ENCODE peak calls at places on chromosome 10, in eight cellular contexts. O is GM10248, I is choroid plexus epithelial cell, T is fibroblast of lung, F is cardiac fibroblast, C is HL-60, X is RWPE1, Y is upper lobe of left lung. A is an unnamed sample.

GRCh38 chr10:118596426-118597124 is 1.1 kb upstream of the PRLHR start:
- DNase-seq in O (no peak), I (no peak), T (no peak), F (no peak), C (no peak), X (no peak), Y (no peak), A (no peak)

GRCh38 chr10:3786295-3786981 is 1.4 kb upstream of the KLF6 start:
- DNase-seq in O (no peak), I (peak; percentile 76), T (peak; percentile 51), F (peak; percentile 58), C (no peak), X (no peak), Y (peak; percentile 72), A (no peak)

GRCh38 chr10:129718548-129719414 is 245.3 kb downstream of the EBF3 start:
- DNase-seq in O (no peak), I (no peak), T (no peak), F (no peak), C (no peak), X (no peak), Y (no peak), A (no peak)

GRCh38 chr10:14787938-14788337 is 13.2 kb upstream of the FAM107B start:
- DNase-seq in O (no peak), I (no peak), T (peak; percentile 3), F (no peak), C (no peak), X (no peak), Y (no peak), A (no peak)

GRCh38 chr10:117503170-117503885 is 39.2 kb upstream of the EMX2 start:
- DNase-seq in O (no peak), I (peak; percentile 12), T (no peak), F (peak; percentile 7), C (no peak), X (no peak), Y (no peak), A (no peak)

GRCh38 chr10:69446229-69446628 is 5.0 kb upstream of the TSPAN15 start:
- DNase-seq in O (no peak), I (peak; percentile 41), T (no peak), F (peak; percentile 59), C (no peak), X (no peak), Y (no peak), A (no peak)

GRCh38 chr10:118057351-118057750 is 10.6 kb upstream of the RAB11FIP2 start:
- DNase-seq in O (no peak), I (no peak), T (no peak), F (no peak), C (no peak), X (no peak), Y (no peak), A (no peak)

GRCh38 chr10:78853864-78854263 is 214.9 kb upstream of the ZMIZ1 start:
- DNase-seq in O (no peak), I (peak; percentile 28), T (no peak), F (no peak), C (peak; percentile 29), X (no peak), Y (no peak), A (no peak)

GRCh38 chr10:112852308-112852707 is 97.7 kb upstream of the TCF7L2 start:
- DNase-seq in O (no peak), I (no peak), T (no peak), F (no peak), C (peak; percentile 6), X (no peak), Y (no peak), A (no peak)

GRCh38 chr10:90560331-90560730 is 297.5 kb downstream of the HTR7 start:
- DNase-seq in O (no peak), I (peak; percentile 5), T (peak; percentile 25), F (no peak), C (no peak), X (no peak), Y (no peak), A (no peak)

GRCh38 chr10:125164421-125164820 is 4.1 kb upstream of the CTBP2 start:
- DNase-seq in O (no peak), I (no peak), T (no peak), F (no peak), C (no peak), X (no peak), Y (no peak), A (no peak)

GRCh38 chr10:61974611-61975010 is 73.1 kb downstream of the ARID5B start:
- DNase-seq in O (no peak), I (peak; percentile 74), T (peak; percentile 67), F (peak; percentile 74), C (no peak), X (peak; percentile 26), Y (no peak), A (no peak)

GRCh38 chr10:52442576-52442975 is 128.5 kb downstream of the DKK1 start:
- DNase-seq in O (no peak), I (peak; percentile 65), T (peak; percentile 68), F (peak; percentile 84), C (no peak), X (no peak), Y (no peak), A (no peak)

GRCh38 chr10:93198401-93199175 is 124.9 kb downstream of the CYP26A1 start:
- DNase-seq in O (no peak), I (peak; percentile 79), T (peak; percentile 68), F (peak; percentile 29), C (no peak), X (no peak), Y (no peak), A (no peak)

GRCh38 chr10:3455385-3456334 is 283.1 kb upstream of the PITRM1 start:
- DNase-seq in O (no peak), I (peak; percentile 72), T (peak; percentile 46), F (peak; percentile 33), C (no peak), X (no peak), Y (no peak), A (no peak)

GRCh38 chr10:72043016-72043834 is 45.1 kb downstream of the SPOCK2 start:
- DNase-seq in O (no peak), I (peak; percentile 62), T (no peak), F (no peak), C (no peak), X (no peak), Y (no peak), A (no peak)

GRCh38 chr10:22321831-22322662 is 1.1 kb downstream of the BMI1 start:
- DNase-seq in O (peak; percentile 32), I (peak; percentile 33), T (no peak), F (peak; percentile 30), C (no peak), X (no peak), Y (peak; percentile 91), A (peak; percentile 26)

GRCh38 chr10:55500931-55501559 is 700.0 kb upstream of the PCDH15 start:
- DNase-seq in O (peak; percentile 5), I (peak; percentile 18), T (peak; percentile 21), F (peak; percentile 12), C (no peak), X (peak; percentile 8), Y (no peak), A (no peak)

GRCh38 chr10:124943301-124944092 is 1.6 kb downstream of the ZRANB1 start:
- DNase-seq in O (no peak), I (peak; percentile 92), T (peak; percentile 80), F (peak; percentile 90), C (no peak), X (peak; percentile 26), Y (no peak), A (no peak)

GRCh38 chr10:36437367-36437766 is 688.0 kb upstream of the ANKRD30A start:
- DNase-seq in O (no peak), I (no peak), T (no peak), F (no peak), C (no peak), X (no peak), Y (no peak), A (no peak)

GRCh38 chr10:77605466-77605865 is 32.1 kb downstream of the KCNMA1 start:
- DNase-seq in O (no peak), I (peak; percentile 15), T (no peak), F (no peak), C (no peak), X (no peak), Y (no peak), A (no peak)
- TF ChIP-seq CTCF in O (no peak), I (no peak), T (peak; percentile 6), F (no peak), C (no peak), X (no peak), Y (no peak), A (no peak)

GRCh38 chr10:104029528-104029875 is 56.2 kb downstream of the COL17A1 start:
- DNase-seq in O (no peak), I (no peak), T (no peak), F (peak; percentile 83), C (no peak), X (no peak), Y (no peak), A (no peak)

GRCh38 chr10:104028823-104029527 is 56.7 kb downstream of the COL17A1 start:
- DNase-seq in O (no peak), I (no peak), T (no peak), F (no peak), C (no peak), X (no peak), Y (no peak), A (no peak)

GRCh38 chr10:104025524-104025923 is 58.6 kb downstream of the SLK start:
- DNase-seq in O (no peak), I (no peak), T (no peak), F (no peak), C (no peak), X (no peak), Y (no peak), A (no peak)

GRCh38 chr10:104026762-104027161 is 58.9 kb downstream of the COL17A1 start:
- DNase-seq in O (no peak), I (no peak), T (no peak), F (no peak), C (no peak), X (no peak), Y (no peak), A (no peak)

GRCh38 chr10:104028146-104028545 is 57.5 kb downstream of the COL17A1 start:
- DNase-seq in O (no peak), I (peak; percentile 69), T (peak; percentile 8), F (peak; percentile 28), C (no peak), X (peak; percentile 60), Y (no peak), A (no peak)
- TF ChIP-seq CTCF in O (no peak), I (peak; percentile 77), T (peak; percentile 20), F (peak; percentile 47), C (peak; percentile 1), X (peak; percentile 42), Y (peak; percentile 30), A (no peak)

DNA sequence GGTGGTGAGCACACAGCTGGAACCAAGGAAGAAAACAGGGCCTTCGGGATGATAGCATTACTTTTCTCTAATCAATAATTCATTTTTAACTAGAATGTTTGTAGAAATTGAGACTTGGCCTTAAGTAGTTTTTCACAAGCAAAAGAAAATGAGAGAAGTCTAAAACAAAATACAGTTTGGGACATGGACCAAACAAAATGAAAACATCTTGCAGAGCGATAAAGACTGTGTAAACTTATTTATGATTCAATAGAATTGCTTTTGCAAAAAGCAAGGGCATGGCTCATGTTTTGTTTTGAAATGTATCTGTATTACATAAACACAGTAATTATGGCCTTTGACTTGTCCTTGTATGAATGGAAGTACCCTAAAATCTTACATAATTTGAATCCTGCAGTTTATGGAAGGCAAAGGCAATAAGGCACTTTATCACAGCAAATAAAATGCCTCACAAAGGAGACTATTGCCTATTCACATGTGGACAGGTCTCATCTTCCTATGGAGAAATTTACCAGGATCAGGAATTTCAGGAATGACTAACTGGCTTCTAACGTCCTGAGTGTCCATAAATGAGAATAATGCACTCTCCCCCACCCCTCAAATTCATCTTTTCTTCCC is 295.2 kb downstream of the PTEN start:
- DNase-seq in O (no peak), I (no peak), T (no peak), F (no peak), C (no peak), X (no peak), Y (no peak), A (no peak)
- TF ChIP-seq CTCF in O (no peak), I (no peak), T (no peak), F (no peak), C (no peak), X (no peak), Y (no peak), A (no peak)

GRCh38 chr10:64271983-64272382 is 750.8 kb downstream of the REEP3 start:
- DNase-seq in O (no peak), I (no peak), T (no peak), F (peak; percentile 2), C (no peak), X (no peak), Y (no peak), A (no peak)
- TF ChIP-seq CTCF in O (peak; percentile 13), I (no peak), T (no peak), F (no peak), C (no peak), X (no peak), Y (no peak), A (no peak)